ENCODE peak calls at places on chromosomes 16 and 17, in ten cellular contexts. N is fibroblast of pulmonary artery; V is H7; X is T-helper 2 cell treated with Interferon-gamma antibody and Interleukin-4, amounts not matched to agents 5 μg/mL and 100 μg/mL, for 36 hours; P is NCI-H2081 treated with DMSO at 0.1 percent for 48 hours; M is mesendoderm; E is activated CD4-positive, alpha-beta T cell treated with anti-CD3 and anti-CD28 coated beads, Interleukin-2, amount 50 U/mL, for 48 hours; F is T follicular helper cell; A is AG04449; B is mucosa of descending colon. I is an unnamed sample.
A peak's percentile ranks its signal among the peaks of the same experiment; 100 is the strongest.

GRCh38 chr17:77555110-77555509 is 403.4 kb upstream of the TNRC6C start:
- DNase-seq in F (no peak), E (no peak), B (no peak), N (no peak), X (no peak), P (no peak), M (no peak), A (no peak), V (peak; percentile 47), I (no peak)

GRCh38 chr17:80257716-80258213 is 2.9 kb upstream of the RNF213 start:
- DNase-seq in E (no peak), N (no peak), A (no peak), F (no peak), V (peak; percentile 54), B (peak; percentile 76), M (peak; percentile 47), X (no peak), P (no peak), I (no peak)

GRCh38 chr16:668519-669171 is 713 bp downstream of the RHOT2 start:
- DNase-seq in E (no peak), N (no peak), A (no peak), V (peak; percentile 73), X (no peak), P (no peak), B (no peak), M (no peak), F (no peak), I (peak; percentile 32)

GRCh38 chr16:67462279-67462655 is 18.7 kb downstream of the ATP6V0D1 start:
- DNase-seq in N (no peak), A (no peak), E (no peak), B (no peak), M (no peak), V (no peak), F (no peak), X (no peak), P (no peak), I (no peak)

GRCh38 chr16:49856741-49857330 is 924 bp upstream of the ZNF423 start:
- DNase-seq in P (no peak), M (peak; percentile 91), V (peak; percentile 95), F (no peak), A (peak; percentile 9), E (peak; percentile 41), B (peak; percentile 84), X (peak; percentile 21), N (peak; percentile 84), I (no peak)

GRCh38 chr16:67653131-67654068 is 6.7 kb downstream of the ACD start:
- DNase-seq in F (no peak), E (no peak), P (no peak), A (no peak), M (no peak), V (peak; percentile 86), X (no peak), B (no peak), N (no peak), I (no peak)

GRCh38 chr17:57255182-57255775 is 1.0 kb upstream of the MSI2 start:
- DNase-seq in E (no peak), M (no peak), F (no peak), X (no peak), A (no peak), V (no peak), B (no peak), P (no peak), N (no peak), I (no peak)

GRCh38 chr17:2782030-2782429 is 14.2 kb upstream of the RAP1GAP2 start:
- DNase-seq in E (no peak), P (no peak), V (peak; percentile 28), A (no peak), M (peak; percentile 32), X (no peak), F (no peak), B (no peak), N (peak; percentile 13), I (no peak)

GRCh38 chr17:36824678-36825091 is 112.6 kb upstream of the LHX1 start:
- DNase-seq in P (no peak), V (peak; percentile 53), B (no peak), N (peak; percentile 17), A (no peak), E (no peak), M (peak; percentile 56), X (no peak), F (no peak), I (no peak)

GRCh38 chr16:17705847-17706246 is 235.1 kb upstream of the XYLT1 start:
- DNase-seq in P (no peak), F (no peak), B (no peak), N (no peak), M (no peak), A (no peak), E (no peak), V (no peak), X (no peak), I (no peak)

GRCh38 chr17:30997842-30998241 is 27.0 kb downstream of the RNF135 start:
- DNase-seq in M (no peak), B (peak; percentile 50), P (no peak), V (no peak), F (no peak), E (no peak), N (no peak), A (no peak), X (no peak), I (no peak)

GRCh38 chr16:81786868-81787267 is 7.8 kb downstream of the PLCG2 start:
- DNase-seq in E (no peak), N (no peak), V (no peak), P (no peak), X (no peak), F (no peak), A (no peak), B (no peak), M (no peak), I (no peak)

GRCh38 chr16:66515543-66516171 is 34.3 kb downstream of the TK2 start:
- DNase-seq in X (no peak), E (peak; percentile 58), V (peak; percentile 75), N (peak; percentile 77), A (no peak), B (no peak), P (no peak), F (no peak), M (peak; percentile 55), I (no peak)

GRCh38 chr16:68668266-68668665 is 23.2 kb downstream of the CDH3 start:
- DNase-seq in V (no peak), X (peak; percentile 50), P (no peak), N (no peak), E (peak; percentile 39), B (no peak), A (no peak), M (no peak), F (no peak), I (no peak)

GRCh38 chr16:67673712-67674580 is 7.3 kb downstream of the C16orf86 start:
- DNase-seq in F (no peak), V (peak; percentile 56), E (no peak), A (no peak), M (no peak), B (peak; percentile 84), N (peak; percentile 76), P (no peak), X (no peak), I (no peak)

GRCh38 chr17:82586576-82587233 is 61.5 kb downstream of the WDR45B start:
- DNase-seq in V (no peak), M (no peak), A (no peak), P (no peak), F (no peak), N (no peak), E (no peak), B (no peak), X (no peak), I (no peak)

GRCh38 chr16:17802566-17802965 is 331.8 kb upstream of the XYLT1 start:
- DNase-seq in A (no peak), E (no peak), V (no peak), M (no peak), B (no peak), X (no peak), F (no peak), P (no peak), N (no peak), I (no peak)

GRCh38 chr17:15392326-15392739 is 50.9 kb upstream of the TEKT3 start:
- DNase-seq in X (no peak), V (no peak), B (no peak), E (no peak), M (no peak), A (peak; percentile 26), N (peak; percentile 73), P (no peak), F (no peak), I (no peak)

GRCh38 chr17:19558946-19559345 is 25.3 kb downstream of the SLC47A1 start:
- DNase-seq in E (no peak), B (no peak), A (no peak), F (no peak), N (peak; percentile 17), V (no peak), P (no peak), M (no peak), X (no peak), I (no peak)

GRCh38 chr17:57551321-57552079 is 193.6 kb downstream of the CCDC182 start:
- DNase-seq in A (no peak), M (no peak), X (no peak), E (no peak), V (no peak), P (no peak), B (peak; percentile 49), F (peak; percentile 15), N (no peak), I (peak; percentile 2)

GRCh38 chr16:50800074-50800473 is 58.2 kb downstream of the CYLD start:
- DNase-seq in N (no peak), E (no peak), P (no peak), F (no peak), X (no peak), B (no peak), M (peak; percentile 26), A (no peak), V (no peak), I (no peak)

GRCh38 chr16:1261131-1261917 is 5.5 kb downstream of the TPSD1 start:
- DNase-seq in E (peak; percentile 12), V (peak; percentile 86), X (no peak), A (no peak), B (no peak), M (peak; percentile 54), F (no peak), P (no peak), N (no peak), I (no peak)

GRCh38 chr16:75288596-75289120 is 37.2 kb upstream of the BCAR1 start:
- DNase-seq in X (peak; percentile 51), F (no peak), N (no peak), B (no peak), V (no peak), A (no peak), P (no peak), E (peak; percentile 74), M (no peak), I (peak; percentile 43)

GRCh38 chr17:60601443-60602384 is 1.7 kb downstream of the PPM1D start:
- DNase-seq in N (peak; percentile 90), X (peak; percentile 30), F (peak; percentile 8), M (peak; percentile 82), B (peak; percentile 79), E (peak; percentile 50), V (peak; percentile 72), P (peak; percentile 42), A (no peak), I (no peak)

GRCh38 chr17:38333635-38334295 is 10.0 kb downstream of the GPR179 start:
- DNase-seq in M (peak; percentile 71), E (peak; percentile 70), B (peak; percentile 43), N (peak; percentile 32), P (no peak), A (no peak), V (peak; percentile 97), X (peak; percentile 48), F (peak; percentile 14), I (no peak)

GRCh38 chr17:48077555-48077954 is 23.7 kb downstream of the CBX1 start:
- DNase-seq in P (no peak), V (no peak), A (no peak), X (no peak), F (no peak), B (no peak), N (no peak), M (no peak), E (no peak), I (no peak)

GRCh38 chr17:78592991-78593329 is 15.8 kb upstream of the DNAH17 start:
- DNase-seq in X (no peak), F (no peak), M (no peak), V (no peak), P (no peak), E (no peak), A (no peak), B (no peak), N (no peak), I (no peak)

GRCh38 chr17:17663160-17664072 is 17.8 kb upstream of the RAI1 start:
- DNase-seq in A (peak; percentile 83), V (peak; percentile 91), E (peak; percentile 73), F (peak; percentile 59), P (no peak), B (peak; percentile 59), X (peak; percentile 71), N (peak; percentile 96), M (peak; percentile 98), I (peak; percentile 46)

I was measured in stimulated activated naive CD4-positive, alpha-beta T cell.